ENCODE peak calls at places on chromosomes 11 and 22, in ten cellular contexts. M is NCI-H1105; U is hypothalamus; X is T-helper 1 cell; K is heart left ventricle; B is stimulated activated CD4-positive, alpha-beta T cell treated with anti-CD3 and anti-CD28 coated beads, Interleukin-2, amount 100 ng/mL, for 48 hours; P is left kidney; I is HCT116; R is astrocyte; Y is EL. N is an unnamed sample.

GRCh38 chr11:120985718-120986569 is 38.0 kb upstream of the TBCEL start:
- DNase-seq in M (peak), U (no peak), X (peak), K (no peak), B (peak), P (peak), I (no peak), R (peak), Y (peak), N (peak)

GRCh38 chr11:71286701-71287643 is 34.6 kb upstream of the SHANK2 start:
- DNase-seq in M (no peak), U (peak), X (no peak), K (no peak), B (no peak), P (peak), I (no peak), R (peak), Y (peak), N (no peak)

GRCh38 chr22:46538816-46539163 is 1.4 kb upstream of the CELSR1 start:
- DNase-seq in M (no peak), U (no peak), X (no peak), K (no peak), B (peak), P (no peak), I (no peak), R (peak), Y (peak), N (no peak)

GRCh38 chr22:16717699-16718558 is 107.3 kb downstream of the XKR3 start:
- DNase-seq in M (no peak), U (no peak), X (no peak), K (no peak), B (no peak), P (peak), I (no peak), R (no peak), Y (no peak), N (no peak)

GRCh38 chr11:66438504-66439466 is at the start of gene MRPL11:
- DNase-seq in M (peak), U (peak), X (peak), K (peak), B (peak), P (peak), I (peak), R (peak), Y (peak), N (peak)

GRCh38 chr11:73838443-73839122 is 38.1 kb downstream of the COA4 start:
- DNase-seq in M (no peak), U (no peak), X (no peak), K (no peak), B (no peak), P (peak), I (no peak), R (peak), Y (peak), N (no peak)

GRCh38 chr22:43884600-43885318 is 7.1 kb downstream of the PNPLA5 start:
- DNase-seq in M (no peak), U (no peak), X (no peak), K (peak), B (peak), P (peak), I (no peak), R (no peak), Y (peak), N (peak)

GRCh38 chr11:121844016-121844415 is 272.0 kb downstream of the BLID start:
- DNase-seq in M (no peak), U (no peak), X (no peak), K (no peak), B (no peak), P (no peak), I (no peak), R (no peak), Y (no peak), N (no peak)

GRCh38 chr11:115607621-115608191 is 103.5 kb upstream of the CADM1 start:
- DNase-seq in M (no peak), U (no peak), X (no peak), K (peak), B (no peak), P (peak), I (no peak), R (peak), Y (no peak), N (peak)

GRCh38 chr11:560305-561147 is at the start of the genes LMNTD2 and RASSF7:
- DNase-seq in M (peak), U (peak), X (peak), K (peak), B (peak), P (peak), I (peak), R (peak), Y (peak), N (peak)

GRCh38 chr11:61186504-61186903 is 16.8 kb upstream of the PGA3 start:
- DNase-seq in M (no peak), U (no peak), X (no peak), K (no peak), B (no peak), P (no peak), I (no peak), R (no peak), Y (no peak), N (no peak)

GRCh38 chr22:46293591-46294260 is 2.9 kb upstream of the GTSE1 start:
- DNase-seq in M (no peak), U (no peak), X (no peak), K (peak), B (no peak), P (no peak), I (no peak), R (peak), Y (peak), N (peak)

GRCh38 chr11:115463606-115464005 is 40.6 kb downstream of the CADM1 start:
- DNase-seq in M (peak), U (no peak), X (no peak), K (no peak), B (no peak), P (no peak), I (no peak), R (no peak), Y (no peak), N (no peak)

GRCh38 chr22:41204066-41204465 is 1.0 kb upstream of the L3MBTL2 start:
- DNase-seq in M (no peak), U (no peak), X (no peak), K (no peak), B (no peak), P (no peak), I (no peak), R (no peak), Y (no peak), N (no peak)

GRCh38 chr11:76568144-76568543 is 102.4 kb downstream of the LRRC32 start:
- DNase-seq in M (no peak), U (no peak), X (no peak), K (no peak), B (no peak), P (no peak), I (no peak), R (no peak), Y (no peak), N (no peak)

GRCh38 chr11:88454881-88455280 is 117.3 kb upstream of the CTSC start:
- DNase-seq in M (no peak), U (no peak), X (no peak), K (no peak), B (no peak), P (no peak), I (no peak), R (peak), Y (peak), N (no peak)

GRCh38 chr11:116193321-116194114 is 579.3 kb downstream of the BUD13 start:
- DNase-seq in M (peak), U (no peak), X (no peak), K (peak), B (no peak), P (peak), I (no peak), R (peak), Y (peak), N (peak)

GRCh38 chr22:37243402-37244113 is 511 bp downstream of the RAC2 start:
- DNase-seq in M (no peak), U (no peak), X (no peak), K (no peak), B (no peak), P (no peak), I (no peak), R (no peak), Y (no peak), N (no peak)

GRCh38 chr11:27754035-27755017 is 54.1 kb upstream of the BDNF start:
- DNase-seq in M (no peak), U (no peak), X (no peak), K (no peak), B (no peak), P (peak), I (no peak), R (peak), Y (peak), N (no peak)

GRCh38 chr11:118289411-118289810 is 15.1 kb upstream of the CD3E start:
- DNase-seq in M (no peak), U (no peak), X (no peak), K (no peak), B (no peak), P (no peak), I (no peak), R (no peak), Y (no peak), N (no peak)

GRCh38 chr11:117837070-117837776 is 12.7 kb upstream of the FXYD2 start:
- DNase-seq in M (no peak), U (no peak), X (no peak), K (no peak), B (no peak), P (no peak), I (no peak), R (no peak), Y (no peak), N (peak)

GRCh38 chr22:22181515-22181959 is 63.0 kb upstream of the VPREB1 start:
- DNase-seq in M (no peak), U (no peak), X (no peak), K (no peak), B (no peak), P (peak), I (no peak), R (no peak), Y (no peak), N (no peak)

GRCh38 chr11:90556612-90557011 is 333.8 kb upstream of the CHORDC1 start:
- DNase-seq in M (peak), U (no peak), X (no peak), K (no peak), B (no peak), P (no peak), I (no peak), R (no peak), Y (no peak), N (no peak)

GRCh38 chr11:125593113-125593761 is 585 bp downstream of the STT3A start:
- DNase-seq in M (no peak), U (no peak), X (no peak), K (no peak), B (no peak), P (no peak), I (peak), R (peak), Y (peak), N (no peak)

GRCh38 chr11:123560001-123560400 is 94.4 kb downstream of the SCN3B start:
- DNase-seq in M (peak), U (peak), X (no peak), K (peak), B (peak), P (peak), I (no peak), R (peak), Y (peak), N (peak)

GRCh38 chr22:47198801-47199251 is 436.4 kb downstream of the TBC1D22A start:
- DNase-seq in M (no peak), U (no peak), X (no peak), K (no peak), B (no peak), P (no peak), I (no peak), R (no peak), Y (no peak), N (no peak)

GRCh38 chr11:106076421-106076922 is 675 bp downstream of the KBTBD3 start:
- DNase-seq in M (no peak), U (no peak), X (no peak), K (no peak), B (no peak), P (no peak), I (no peak), R (peak), Y (peak), N (no peak)

N was measured in heart right ventricle.